ENCODE peak calls at places on chromosome 7, in eight cellular contexts. L is WTC11, W is MCF 10A, S is NCI-H748 treated with DMSO at 0.1 percent for 48 hours, D is germinal center, Y is NCI-H1092 treated with DMSO at 0.1 percent for 48 hours, H is skeletal muscle cell, U is NCI-H1105. X is an unnamed sample.

GRCh38 chr7:119439192-119439591 is 833.8 kb upstream of the KCND2 start:
- DNase-seq in L (no peak), W (no peak), S (no peak), D (no peak), Y (no peak), H (no peak), U (no peak), X (no peak)

GRCh38 chr7:21077602-21078001 is 290.9 kb upstream of the SP8 start:
- DNase-seq in L (no peak), W (no peak), S (no peak), D (no peak), Y (no peak), H (no peak), U (no peak), X (no peak)

GRCh38 chr7:92802398-92802797 is 34.0 kb downstream of the CDK6 start:
- DNase-seq in L (no peak), W (no peak), S (no peak), D (no peak), Y (no peak), H (no peak), U (no peak), X (no peak)

GRCh38 chr7:139572704-139573395 is 49.4 kb downstream of the CLEC2L start:
- DNase-seq in L (no peak), W (no peak), S (no peak), D (no peak), Y (no peak), H (no peak), U (no peak), X (no peak)

GRCh38 chr7:21767300-21767900 is 178.3 kb downstream of the CDCA7L start:
- DNase-seq in L (peak; percentile 65), W (peak; percentile 88), S (peak; percentile 86), D (peak; percentile 3), Y (peak; percentile 88), H (no peak), U (peak; percentile 88), X (peak; percentile 51)

GRCh38 chr7:92836489-92837213 is at the start of gene CDK6:
- DNase-seq in L (peak; percentile 71), W (peak; percentile 54), S (no peak), D (peak; percentile 69), Y (no peak), H (no peak), U (no peak), X (peak; percentile 62)

GRCh38 chr7:13017325-13017853 is 330.0 kb downstream of the ARL4A start:
- DNase-seq in L (no peak), W (peak; percentile 83), S (no peak), D (no peak), Y (no peak), H (peak; percentile 56), U (no peak), X (peak; percentile 51)

GRCh38 chr7:43834463-43835251 is 34.7 kb downstream of the MRPS24 start:
- DNase-seq in L (no peak), W (peak; percentile 18), S (no peak), D (no peak), Y (no peak), H (no peak), U (no peak), X (no peak)

GRCh38 chr7:139232377-139232717 is 1.3 kb downstream of the UBN2 start:
- DNase-seq in L (no peak), W (no peak), S (no peak), D (peak; percentile 33), Y (no peak), H (no peak), U (peak; percentile 12), X (no peak)

GRCh38 chr7:102319671-102320070 is 33.0 kb downstream of the SH2B2 start:
- DNase-seq in L (no peak), W (no peak), S (no peak), D (no peak), Y (no peak), H (no peak), U (no peak), X (no peak)

GRCh38 chr7:22640269-22640668 is 86.7 kb upstream of the IL6 start:
- DNase-seq in L (no peak), W (no peak), S (no peak), D (no peak), Y (no peak), H (no peak), U (no peak), X (no peak)

GRCh38 chr7:5595545-5596045 is 172.0 kb upstream of the TNRC18 start:
- DNase-seq in L (no peak), W (peak; percentile 75), S (no peak), D (no peak), Y (no peak), H (no peak), U (no peak), X (peak; percentile 94)

GRCh38 chr7:142637240-142637639 is 112.0 kb upstream of the PRSS1 start:
- DNase-seq in L (no peak), W (no peak), S (no peak), D (no peak), Y (no peak), H (no peak), U (no peak), X (no peak)

GRCh38 chr7:128839751-128840177 is 9.6 kb downstream of the FLNC start:
- DNase-seq in L (no peak), W (no peak), S (no peak), D (no peak), Y (no peak), H (no peak), U (no peak), X (no peak)

GRCh38 chr7:21911341-21911875 is 34.3 kb downstream of the CDCA7L start:
- DNase-seq in L (no peak), W (no peak), S (no peak), D (no peak), Y (no peak), H (peak; percentile 16), U (no peak), X (no peak)

GRCh38 chr7:46123-46829 is 146.1 kb upstream of the FAM20C start:
- DNase-seq in L (no peak), W (no peak), S (no peak), D (no peak), Y (no peak), H (no peak), U (no peak), X (no peak)

GRCh38 chr7:28575241-28575643 is 162.9 kb downstream of the CREB5 start:
- DNase-seq in L (no peak), W (no peak), S (no peak), D (no peak), Y (no peak), H (no peak), U (no peak), X (no peak)

GRCh38 chr7:78601728-78602127 is 803.2 kb downstream of the PHTF2 start:
- DNase-seq in L (no peak), W (no peak), S (no peak), D (no peak), Y (no peak), H (no peak), U (no peak), X (no peak)

GRCh38 chr7:137895301-137896201 is 48.8 kb upstream of the DGKI start:
- DNase-seq in L (no peak), W (no peak), S (no peak), D (no peak), Y (no peak), H (no peak), U (no peak), X (no peak)

GRCh38 chr7:131034166-131034881 is 293.4 kb upstream of the MKLN1 start:
- DNase-seq in L (no peak), W (no peak), S (no peak), D (no peak), Y (no peak), H (no peak), U (peak; percentile 53), X (no peak)

GRCh38 chr7:132065193-132065972 is 509.0 kb upstream of the PODXL start:
- DNase-seq in L (no peak), W (peak; percentile 88), S (no peak), D (no peak), Y (no peak), H (peak; percentile 90), U (no peak), X (peak; percentile 85)

GRCh38 chr7:52447781-52448180 is 587.7 kb upstream of the POM121L12 start:
- DNase-seq in L (no peak), W (no peak), S (no peak), D (no peak), Y (no peak), H (no peak), U (no peak), X (no peak)

GRCh38 chr7:117148971-117149370 is 173.9 kb downstream of the WNT2 start:
- DNase-seq in L (no peak), W (no peak), S (no peak), D (no peak), Y (no peak), H (no peak), U (no peak), X (no peak)

GRCh38 chr7:103809229-103809994 is 180.0 kb downstream of the RELN start:
- DNase-seq in L (no peak), W (no peak), S (no peak), D (no peak), Y (no peak), H (no peak), U (no peak), X (no peak)

GRCh38 chr7:103065666-103066065 is 8.9 kb downstream of the FBXL13 start:
- DNase-seq in L (peak; percentile 62), W (peak; percentile 57), S (no peak), D (peak; percentile 44), Y (peak; percentile 42), H (no peak), U (peak; percentile 18), X (no peak)

GRCh38 chr7:28041508-28042314 is 138.9 kb downstream of the JAZF1 start:
- DNase-seq in L (no peak), W (peak; percentile 24), S (no peak), D (no peak), Y (no peak), H (peak; percentile 50), U (no peak), X (no peak)

GRCh38 chr7:68176974-68177373 is 1180.3 kb downstream of the TYW1 start:
- DNase-seq in L (peak; percentile 71), W (peak; percentile 9), S (peak; percentile 93), D (peak; percentile 7), Y (peak; percentile 93), H (no peak), U (peak; percentile 12), X (peak; percentile 73)

GRCh38 chr7:22649686-22650085 is 77.3 kb upstream of the IL6 start:
- DNase-seq in L (no peak), W (no peak), S (no peak), D (no peak), Y (no peak), H (no peak), U (no peak), X (no peak)

GRCh38 chr7:135291809-135292253 is 58.2 kb downstream of the STRA8 start:
- DNase-seq in L (no peak), W (peak; percentile 80), S (peak; percentile 8), D (no peak), Y (no peak), H (peak; percentile 56), U (no peak), X (peak; percentile 42)

GRCh38 chr7:134892002-134892693 is 94.2 kb upstream of the AGBL3 start:
- DNase-seq in L (no peak), W (no peak), S (no peak), D (no peak), Y (no peak), H (no peak), U (no peak), X (no peak)

GRCh38 chr7:45884136-45884535 is 4.2 kb upstream of the IGFBP1 start:
- DNase-seq in L (no peak), W (no peak), S (no peak), D (no peak), Y (no peak), H (no peak), U (no peak), X (no peak)

GRCh38 chr7:71511361-71511807 is 379.4 kb downstream of the GALNT17 start:
- DNase-seq in L (peak; percentile 15), W (no peak), S (no peak), D (no peak), Y (no peak), H (no peak), U (no peak), X (no peak)

GRCh38 chr7:109456116-109456515 is 886.4 kb downstream of the DNAJB9 start:
- DNase-seq in L (peak; percentile 17), W (no peak), S (no peak), D (no peak), Y (no peak), H (no peak), U (no peak), X (no peak)

GRCh38 chr7:27619492-27619891 is 43.2 kb downstream of the HIBADH start:
- DNase-seq in L (no peak), W (no peak), S (no peak), D (no peak), Y (no peak), H (no peak), U (no peak), X (no peak)

X was measured in H54.